ENCODE peak calls at places on chromosomes 1 and 21, in eight cellular contexts. E, B, T, J, X, C, K and P are unnamed samples.

GRCh38 chr1:206002160-206002559 is 1.0 kb downstream of the RAB7B start:
- DNase-seq in E (no peak), B (no peak), T (no peak), J (no peak), X (peak; percentile 22), C (no peak), K (no peak), P (no peak)

GRCh38 chr1:54220004-54220811 is 20.2 kb downstream of the MRPL37 start:
- DNase-seq in E (peak; percentile 66), B (no peak), T (peak; percentile 45), J (no peak), X (no peak), C (peak; percentile 62), K (peak; percentile 90), P (peak; percentile 79)

GRCh38 chr21:36104306-36105300 is 30.3 kb upstream of the CBR3 start:
- DNase-seq in E (no peak), B (peak; percentile 57), T (peak; percentile 26), J (no peak), X (peak; percentile 92), C (peak; percentile 55), K (no peak), P (peak; percentile 79)

GRCh38 chr1:94335950-94336349 is 82.2 kb upstream of the ABCD3 start:
- DNase-seq in E (no peak), B (no peak), T (peak; percentile 95), J (peak; percentile 14), X (no peak), C (peak; percentile 76), K (peak; percentile 75), P (no peak)

GRCh38 chr1:39453603-39454002 is 37.8 kb upstream of the BMP8A start:
- DNase-seq in E (no peak), B (no peak), T (peak; percentile 80), J (no peak), X (no peak), C (peak; percentile 83), K (peak; percentile 66), P (no peak)

GRCh38 chr1:165851034-165851658 is 23.7 kb downstream of the UCK2 start:
- DNase-seq in E (no peak), B (no peak), T (peak; percentile 40), J (no peak), X (no peak), C (no peak), K (no peak), P (no peak)

GRCh38 chr1:115189814-115190541 is 100.7 kb upstream of the TSPAN2 start:
- DNase-seq in E (no peak), B (no peak), T (peak; percentile 95), J (no peak), X (no peak), C (no peak), K (no peak), P (no peak)

GRCh38 chr1:5889901-5890300 is 102.3 kb downstream of the NPHP4 start:
- DNase-seq in E (no peak), B (no peak), T (no peak), J (no peak), X (no peak), C (peak; percentile 35), K (no peak), P (no peak)

GRCh38 chr1:31760422-31760900 is 3.7 kb downstream of the ADGRB2 start:
- DNase-seq in E (peak; percentile 85), B (no peak), T (no peak), J (no peak), X (no peak), C (no peak), K (no peak), P (no peak)

GRCh38 chr1:13869172-13869797 is 169.3 kb downstream of the PRDM2 start:
- DNase-seq in E (no peak), B (no peak), T (no peak), J (no peak), X (no peak), C (no peak), K (no peak), P (no peak)

GRCh38 chr1:11526071-11526895 is 47.3 kb downstream of the DISP3 start:
- DNase-seq in E (no peak), B (no peak), T (no peak), J (no peak), X (no peak), C (peak; percentile 33), K (no peak), P (no peak)

GRCh38 chr1:236101233-236102200 is 36.6 kb upstream of the NID1 start:
- DNase-seq in E (no peak), B (no peak), T (no peak), J (no peak), X (no peak), C (no peak), K (no peak), P (no peak)

GRCh38 chr1:151311589-151312331 is 15.5 kb downstream of the PI4KB start:
- DNase-seq in E (no peak), B (peak; percentile 63), T (peak; percentile 100), J (peak; percentile 19), X (no peak), C (peak; percentile 58), K (peak; percentile 92), P (no peak)

GRCh38 chr1:15272009-15272781 is 25.2 kb downstream of the FHAD1 start:
- DNase-seq in E (no peak), B (peak; percentile 63), T (peak; percentile 73), J (no peak), X (peak; percentile 70), C (peak; percentile 51), K (peak; percentile 73), P (no peak)

GRCh38 chr1:241208910-241209414 is 148.0 kb downstream of the RGS7 start:
- DNase-seq in E (no peak), B (no peak), T (no peak), J (no peak), X (no peak), C (no peak), K (no peak), P (no peak)

GRCh38 chr1:75133754-75134655 is at the start of gene LHX8:
- DNase-seq in E (no peak), B (no peak), T (no peak), J (no peak), X (peak; percentile 59), C (no peak), K (no peak), P (no peak)
- TF ChIP-seq CTCF in E (no peak), B (no peak), T (no peak), J (no peak), X (no peak), C (no peak), K (no peak), P (no peak)

GRCh38 chr1:43358121-43358745 is 548 bp upstream of the CDC20 start:
- DNase-seq in E (peak; percentile 97), B (no peak), T (peak; percentile 37), J (no peak), X (no peak), C (no peak), K (no peak), P (no peak)

GRCh38 chr1:43359696-43360095 is 915 bp downstream of the CDC20 start:
- DNase-seq in E (no peak), B (no peak), T (no peak), J (no peak), X (no peak), C (no peak), K (no peak), P (no peak)

GRCh38 chr1:43354936-43355335 is 3.8 kb upstream of the CDC20 start:
- DNase-seq in E (no peak), B (no peak), T (peak; percentile 48), J (no peak), X (no peak), C (no peak), K (no peak), P (no peak)

GRCh38 chr1:43358746-43359693 is at the start of gene CDC20:
- DNase-seq in E (peak; percentile 86), B (peak; percentile 99), T (peak; percentile 92), J (peak; percentile 94), X (peak; percentile 99), C (peak; percentile 99), K (peak; percentile 98), P (peak; percentile 98)

DNA sequence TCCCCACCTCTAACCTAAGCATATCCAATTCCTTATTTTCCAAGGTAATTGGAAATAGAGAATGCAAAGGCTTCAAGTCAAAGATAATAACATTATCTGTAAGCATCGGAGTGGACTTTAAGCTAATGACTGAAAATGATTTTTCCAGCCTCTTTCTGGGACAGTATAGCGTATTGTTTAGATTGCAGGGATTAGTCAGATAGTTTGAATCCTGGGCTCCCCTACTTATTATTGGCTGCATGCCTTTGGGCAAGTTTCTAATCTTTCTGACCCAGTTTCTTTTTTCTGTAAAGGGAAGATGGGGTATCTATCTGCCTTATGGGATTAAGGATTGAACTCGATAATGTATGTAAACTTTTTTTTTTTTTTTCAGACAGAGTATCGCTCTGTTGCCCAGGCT is 1.5 kb upstream of the CDC20 start:
- DNase-seq in E (no peak), B (no peak), T (peak; percentile 70), J (no peak), X (no peak), C (no peak), K (no peak), P (no peak)
- TF ChIP-seq POLR2A in E (no peak), B (no peak), T (no peak), J (no peak), X (no peak), C (no peak), K (no peak), P (no peak)

GRCh38 chr1:100959502-100960060 is 63.7 kb downstream of the SLC30A7 start:
- DNase-seq in E (no peak), B (no peak), T (peak; percentile 46), J (no peak), X (no peak), C (no peak), K (no peak), P (no peak)
- H3K4me1 ChIP-seq in E (peaks cover 6% of the 10 kb centered on the region), B (no peaks in the 10 kb centered on the region), T (peaks cover 3% of the 10 kb centered on the region), J (no peaks in the 10 kb centered on the region), X (no peaks in the 10 kb centered on the region), C (no peaks in the 10 kb centered on the region), K (no peaks in the 10 kb centered on the region), P (no peaks in the 10 kb centered on the region)

GRCh38 chr1:156975084-156975483 is 54.7 kb downstream of the LRRC71 start:
- DNase-seq in E (no peak), B (no peak), T (no peak), J (no peak), X (no peak), C (no peak), K (no peak), P (no peak)

GRCh38 chr1:156973464-156973863 is 53.0 kb downstream of the LRRC71 start:
- DNase-seq in E (no peak), B (no peak), T (no peak), J (no peak), X (no peak), C (no peak), K (no peak), P (no peak)

GRCh38 chr1:156969496-156969895 is 49.1 kb downstream of the LRRC71 start:
- DNase-seq in E (no peak), B (no peak), T (no peak), J (no peak), X (no peak), C (no peak), K (no peak), P (no peak)

GRCh38 chr1:156964431-156964830 is 44.0 kb downstream of the LRRC71 start:
- DNase-seq in E (no peak), B (no peak), T (peak; percentile 38), J (no peak), X (no peak), C (no peak), K (no peak), P (no peak)

DNA sequence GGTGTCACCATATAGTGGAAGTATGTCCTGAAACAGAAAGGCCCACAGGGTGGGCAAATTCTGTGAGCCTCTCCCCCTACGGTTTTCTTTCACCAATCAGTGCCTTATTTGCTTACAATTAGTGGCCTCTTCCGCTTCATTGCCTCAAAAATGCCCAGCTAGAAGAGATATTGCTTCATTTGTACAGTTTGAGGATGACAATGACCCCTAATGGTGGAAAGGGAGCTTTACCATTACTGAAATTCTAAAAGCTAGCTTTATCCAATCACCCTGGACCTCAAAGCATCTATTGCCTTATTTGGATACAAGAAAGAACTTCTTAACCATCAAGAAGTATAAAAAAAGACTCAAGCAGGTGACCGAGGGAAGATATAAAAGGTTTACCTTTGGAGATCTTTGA is 49.6 kb downstream of the LRRC71 start:
- DNase-seq in E (no peak), B (no peak), T (peak; percentile 4), J (no peak), X (no peak), C (no peak), K (no peak), P (no peak)
- TF ChIP-seq CTCF in E (no peak), B (no peak), T (no peak), J (no peak), X (peak; percentile 8), C (peak; percentile 13), K (no peak), P (no peak)